ENCODE peak calls at places on chromosomes 11 and 22, in seven cellular contexts. Z is NCI-H2171 treated with DMSO at 0.1 percent for 48 hours, A is SK-MEL-5, W is NCI-H1436, H is Calu3, I is T-helper 17 cell, D is AG09309. G is an unnamed sample.

GRCh38 chr11:65558785-65559509 is 788 bp upstream of the LTBP3 start:
- DNase-seq in H (no peak), Z (no peak), D (no peak), A (no peak), I (no peak), W (no peak), G (no peak)

GRCh38 chr11:34150494-34151151 is 45.2 kb downstream of the NAT10 start:
- DNase-seq in I (no peak), A (no peak), W (no peak), H (no peak), Z (no peak), D (no peak), G (no peak)

GRCh38 chr11:64762916-64763803 is 3.4 kb upstream of the PYGM start:
- DNase-seq in A (no peak), W (no peak), H (no peak), D (no peak), Z (peak), I (no peak), G (no peak)

GRCh38 chr22:29184886-29185575 is 20.7 kb upstream of the EMID1 start:
- DNase-seq in I (no peak), Z (no peak), H (no peak), D (no peak), A (no peak), W (no peak), G (no peak)

GRCh38 chr11:130804306-130805077 is 111.8 kb downstream of the SNX19 start:
- DNase-seq in A (no peak), D (no peak), I (no peak), H (no peak), W (no peak), Z (no peak), G (no peak)

GRCh38 chr11:34618406-34618805 is 2.5 kb upstream of the EHF start:
- DNase-seq in A (no peak), I (no peak), D (no peak), W (no peak), Z (no peak), H (no peak), G (no peak)

GRCh38 chr11:61698173-61698965 is 18.2 kb downstream of the DAGLA start:
- DNase-seq in D (no peak), H (no peak), A (peak), W (no peak), Z (peak), I (no peak), G (no peak)

GRCh38 chr11:70647188-70648166 is 249.1 kb downstream of the CTTN start:
- DNase-seq in H (no peak), I (no peak), Z (peak), A (no peak), D (no peak), W (no peak), G (no peak)

GRCh38 chr11:123020968-123021367 is 39.3 kb upstream of the BSX start:
- DNase-seq in D (no peak), I (no peak), W (peak), Z (peak), A (peak), H (peak), G (no peak)

G was measured in CD4-positive, alpha-beta T cell.